ENCODE peak calls at places on chromosomes 1 and 21, in six cellular contexts. Q is A549, I is choroid plexus epithelial cell, E is GM06990, L is astrocyte, B is esophagus squamous epithelium. W is an unnamed sample.

GRCh38 chr1:10920063-10920626 is 92.3 kb upstream of the TARDBP start:
- DNase-seq in Q (no peak), I (no peak), E (no peak), L (no peak), B (no peak), W (no peak)

GRCh38 chr1:31595836-31596736 is 19.8 kb downstream of the TINAGL1 start:
- DNase-seq in Q (no peak), I (no peak), E (no peak), L (no peak), B (no peak), W (no peak)

GRCh38 chr1:55640708-55641473 is 425.7 kb upstream of the USP24 start:
- DNase-seq in Q (no peak), I (peak; percentile 89), E (no peak), L (no peak), B (no peak), W (peak; percentile 78)

GRCh38 chr1:240091614-240092300 is at the start of gene FMN2:
- DNase-seq in Q (peak; percentile 72), I (no peak), E (no peak), L (peak; percentile 39), B (no peak), W (peak; percentile 70)

GRCh38 chr1:228860911-228861829 is 125.9 kb downstream of the RHOU start:
- DNase-seq in Q (peak; percentile 89), I (peak; percentile 85), E (no peak), L (peak; percentile 89), B (no peak), W (peak; percentile 85)

GRCh38 chr1:19232526-19232851 is 18.8 kb downstream of the EMC1 start:
- DNase-seq in Q (no peak), I (peak; percentile 86), E (no peak), L (no peak), B (no peak), W (peak; percentile 38)

GRCh38 chr1:230868736-230869385 is 540 bp upstream of the C1orf198 start:
- DNase-seq in Q (peak; percentile 65), I (peak; percentile 38), E (peak; percentile 33), L (no peak), B (no peak), W (no peak)

GRCh38 chr1:210262167-210262896 is 29.7 kb downstream of the SERTAD4 start:
- DNase-seq in Q (no peak), I (no peak), E (no peak), L (peak; percentile 97), B (no peak), W (peak; percentile 96)

GRCh38 chr1:236163460-236164153 is 21.3 kb downstream of the GPR137B start:
- DNase-seq in Q (no peak), I (no peak), E (no peak), L (no peak), B (no peak), W (no peak)

GRCh38 chr1:85135456-85135798 is 65.4 kb downstream of the SYDE2 start:
- DNase-seq in Q (no peak), I (no peak), E (no peak), L (no peak), B (no peak), W (no peak)

GRCh38 chr1:45552309-45552708 is 1.7 kb downstream of the AKR1A1 start:
- DNase-seq in Q (no peak), I (peak; percentile 27), E (no peak), L (no peak), B (no peak), W (no peak)

GRCh38 chr1:198556969-198557368 is 16.5 kb upstream of the ATP6V1G3 start:
- DNase-seq in Q (no peak), I (no peak), E (peak; percentile 54), L (no peak), B (peak; percentile 1), W (peak; percentile 86)

GRCh38 chr1:48571303-48571987 is 99.4 kb upstream of the SPATA6 start:
- DNase-seq in Q (no peak), I (no peak), E (no peak), L (no peak), B (no peak), W (no peak)

GRCh38 chr1:29878501-29878900 is 642.2 kb downstream of the PTPRU start:
- DNase-seq in Q (no peak), I (no peak), E (no peak), L (no peak), B (no peak), W (no peak)

GRCh38 chr1:18989176-18989799 is 32.8 kb upstream of the IFFO2 start:
- DNase-seq in Q (no peak), I (no peak), E (no peak), L (no peak), B (no peak), W (no peak)

GRCh38 chr1:76587213-76587612 is 280.1 kb upstream of the ST6GALNAC5 start:
- DNase-seq in Q (no peak), I (no peak), E (no peak), L (no peak), B (no peak), W (no peak)

GRCh38 chr1:103561612-103562395 is 9.6 kb upstream of the AMY2B start:
- DNase-seq in Q (no peak), I (peak; percentile 73), E (peak; percentile 17), L (no peak), B (no peak), W (peak; percentile 9)

GRCh38 chr1:66384258-66384657 is 149.7 kb upstream of the SGIP1 start:
- DNase-seq in Q (no peak), I (no peak), E (no peak), L (no peak), B (no peak), W (no peak)

GRCh38 chr1:33382651-33383415 is 48.1 kb downstream of the PHC2 start:
- DNase-seq in Q (no peak), I (no peak), E (no peak), L (peak; percentile 28), B (no peak), W (no peak)

GRCh38 chr1:183497218-183497617 is 24.9 kb downstream of the SMG7 start:
- DNase-seq in Q (no peak), I (no peak), E (no peak), L (no peak), B (no peak), W (no peak)

GRCh38 chr1:227544067-227544655 is 19.2 kb upstream of the ZNF678 start:
- DNase-seq in Q (no peak), I (no peak), E (no peak), L (no peak), B (no peak), W (no peak)

GRCh38 chr1:246750752-246751151 is 26.5 kb downstream of the SCCPDH start:
- DNase-seq in Q (no peak), I (no peak), E (no peak), L (no peak), B (no peak), W (no peak)

GRCh38 chr21:35226302-35226701 is 177.2 kb upstream of the RUNX1 start:
- DNase-seq in Q (no peak), I (peak; percentile 61), E (no peak), L (peak; percentile 43), B (no peak), W (peak; percentile 58)
- H3K4me3 ChIP-seq in Q (no peak overlapping the region), I (no peak overlapping the region), E (no peak overlapping the region), L (no peak overlapping the region), B (no peak overlapping the region), W (no peak overlapping the region)

GRCh38 chr1:53315456-53316048 is 12.3 kb downstream of the LRP8 start:
- DNase-seq in Q (no peak), I (no peak), E (no peak), L (no peak), B (no peak), W (no peak)

GRCh38 chr1:53314606-53315005 is 13.3 kb downstream of the LRP8 start:
- DNase-seq in Q (no peak), I (no peak), E (no peak), L (no peak), B (no peak), W (no peak)

GRCh38 chr1:53317651-53318539 is 10.0 kb downstream of the LRP8 start:
- DNase-seq in Q (no peak), I (no peak), E (no peak), L (no peak), B (no peak), W (no peak)

GRCh38 chr1:53316742-53317650 is 10.9 kb downstream of the LRP8 start:
- DNase-seq in Q (no peak), I (no peak), E (no peak), L (no peak), B (no peak), W (no peak)

GRCh38 chr1:53316058-53316741 is 11.7 kb downstream of the LRP8 start:
- DNase-seq in Q (no peak), I (peak; percentile 41), E (no peak), L (no peak), B (no peak), W (no peak)
- TF ChIP-seq CTCF in Q (no peak), I (peak; percentile 38), E (no peak), L (no peak), B (no peak), W (no peak)

DNA sequence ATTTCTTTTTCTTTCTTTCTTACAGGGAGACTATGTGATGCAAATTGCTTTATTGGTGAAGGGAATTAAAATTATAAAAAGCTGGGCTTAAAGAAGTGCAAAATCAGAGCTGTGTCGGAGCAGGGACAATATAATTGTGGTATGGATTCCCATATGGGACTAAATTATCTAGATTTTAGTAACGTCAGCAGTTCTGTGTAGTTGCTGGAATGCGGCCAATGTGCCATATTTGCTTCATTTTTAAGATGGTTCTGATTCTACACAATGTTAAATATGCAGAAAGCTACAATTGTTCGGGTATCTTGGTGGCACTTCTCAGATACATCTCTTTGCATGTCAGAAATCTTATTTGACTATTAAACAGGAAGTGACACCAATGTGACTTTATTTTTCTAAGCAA is 288.5 kb upstream of the ADGRL2 start:
- DNase-seq in Q (no peak), I (peak; percentile 31), E (no peak), L (no peak), B (no peak), W (no peak)
- H3K4me3 ChIP-seq in Q (no peak overlapping the region), I (no peak overlapping the region), E (no peak overlapping the region), L (no peak overlapping the region), B (no peak overlapping the region), W (no peak overlapping the region)

GRCh38 chr21:31550070-31550469 is 109.4 kb upstream of the SOD1 start:
- DNase-seq in Q (no peak), I (no peak), E (no peak), L (no peak), B (no peak), W (no peak)

GRCh38 chr21:31546402-31547155 is 112.9 kb upstream of the SOD1 start:
- DNase-seq in Q (no peak), I (peak; percentile 44), E (no peak), L (peak; percentile 37), B (no peak), W (no peak)

GRCh38 chr21:31545036-31545435 is 114.5 kb upstream of the SOD1 start:
- DNase-seq in Q (no peak), I (no peak), E (no peak), L (no peak), B (no peak), W (no peak)

GRCh38 chr21:31552826-31553225 is 106.7 kb upstream of the SOD1 start:
- DNase-seq in Q (no peak), I (no peak), E (no peak), L (no peak), B (no peak), W (no peak)

GRCh38 chr21:31548688-31549087 is 110.8 kb upstream of the SOD1 start:
- DNase-seq in Q (no peak), I (no peak), E (no peak), L (no peak), B (no peak), W (no peak)
- TF ChIP-seq CTCF in Q (no peak), I (no peak), E (peak; percentile 16), L (no peak), B (no peak), W (no peak)